ENCODE peak calls at places on chromosome 1, in ten cellular contexts. One of them, this sample, is unnamed.

GRCh38 chr1:151166506-151166956 is 587 bp downstream of the SCNM1 start:
- DNase-seq in upper lobe of right lung: no peak
- DNase-seq in HCT116: no peak
- DNase-seq in tibial artery: no peak
- DNase-seq in mammary epithelial cell: peak; percentile 70
- DNase-seq in uterus: no peak
- DNase-seq in transverse colon: no peak
- DNase-seq in stomach: no peak
- DNase-seq in sigmoid colon: peak; percentile 72
- DNase-seq in IMR-90: peak; percentile 73
- DNase-seq in this sample: no peak

GRCh38 chr1:173477286-173478098 is at the start of gene PRDX6:
- DNase-seq in transverse colon: peak; percentile 59
- DNase-seq in IMR-90: peak; percentile 79
- DNase-seq in HCT116: peak; percentile 2
- DNase-seq in stomach: peak; percentile 53
- DNase-seq in upper lobe of right lung: no peak
- DNase-seq in tibial artery: peak; percentile 94
- DNase-seq in mammary epithelial cell: no peak
- DNase-seq in uterus: peak; percentile 90
- DNase-seq in sigmoid colon: peak; percentile 95
- DNase-seq in this sample: peak; percentile 85

GRCh38 chr1:54624466-54625464 is 1.4 kb upstream of the FAM151A start:
- DNase-seq in stomach: no peak
- DNase-seq in transverse colon: no peak
- DNase-seq in uterus: no peak
- DNase-seq in sigmoid colon: peak; percentile 28
- DNase-seq in tibial artery: no peak
- DNase-seq in HCT116: no peak
- DNase-seq in upper lobe of right lung: no peak
- DNase-seq in IMR-90: no peak
- DNase-seq in mammary epithelial cell: no peak
- DNase-seq in this sample: no peak

GRCh38 chr1:31815307-31815645 is 546 bp downstream of the SPOCD1 start:
- DNase-seq in HCT116: no peak
- DNase-seq in tibial artery: no peak
- DNase-seq in transverse colon: no peak
- DNase-seq in upper lobe of right lung: no peak
- DNase-seq in IMR-90: no peak
- DNase-seq in stomach: no peak
- DNase-seq in uterus: no peak
- DNase-seq in sigmoid colon: no peak
- DNase-seq in mammary epithelial cell: no peak
- DNase-seq in this sample: no peak

GRCh38 chr1:152525080-152525641 is 10.9 kb downstream of the CRCT1 start:
- DNase-seq in transverse colon: no peak
- DNase-seq in sigmoid colon: no peak
- DNase-seq in stomach: no peak
- DNase-seq in IMR-90: no peak
- DNase-seq in uterus: no peak
- DNase-seq in tibial artery: no peak
- DNase-seq in upper lobe of right lung: no peak
- DNase-seq in mammary epithelial cell: no peak
- DNase-seq in HCT116: no peak
- DNase-seq in this sample: no peak

GRCh38 chr1:65491472-65491871 is 71.0 kb downstream of the LEPR start:
- DNase-seq in IMR-90: no peak
- DNase-seq in stomach: no peak
- DNase-seq in transverse colon: no peak
- DNase-seq in upper lobe of right lung: no peak
- DNase-seq in sigmoid colon: no peak
- DNase-seq in mammary epithelial cell: no peak
- DNase-seq in uterus: no peak
- DNase-seq in tibial artery: no peak
- DNase-seq in HCT116: no peak
- DNase-seq in this sample: no peak

GRCh38 chr1:111199329-111199728 is 1.1 kb downstream of the DENND2D start:
- DNase-seq in uterus: no peak
- DNase-seq in mammary epithelial cell: no peak
- DNase-seq in IMR-90: no peak
- DNase-seq in sigmoid colon: no peak
- DNase-seq in upper lobe of right lung: no peak
- DNase-seq in transverse colon: no peak
- DNase-seq in HCT116: no peak
- DNase-seq in stomach: no peak
- DNase-seq in tibial artery: no peak
- DNase-seq in this sample: no peak

GRCh38 chr1:2397007-2397679 is 5.5 kb downstream of the RER1 start:
- DNase-seq in stomach: no peak
- DNase-seq in tibial artery: no peak
- DNase-seq in mammary epithelial cell: no peak
- DNase-seq in upper lobe of right lung: no peak
- DNase-seq in uterus: no peak
- DNase-seq in HCT116: no peak
- DNase-seq in IMR-90: no peak
- DNase-seq in sigmoid colon: no peak
- DNase-seq in transverse colon: no peak
- DNase-seq in this sample: no peak

GRCh38 chr1:209529233-209529632 is 54.3 kb upstream of the CAMK1G start:
- DNase-seq in stomach: no peak
- DNase-seq in mammary epithelial cell: no peak
- DNase-seq in uterus: no peak
- DNase-seq in tibial artery: no peak
- DNase-seq in upper lobe of right lung: no peak
- DNase-seq in transverse colon: no peak
- DNase-seq in HCT116: no peak
- DNase-seq in sigmoid colon: no peak
- DNase-seq in IMR-90: no peak
- DNase-seq in this sample: no peak

GRCh38 chr1:55362558-55362957 is 147.4 kb upstream of the USP24 start:
- DNase-seq in mammary epithelial cell: peak; percentile 35
- DNase-seq in IMR-90: peak; percentile 85
- DNase-seq in stomach: no peak
- DNase-seq in HCT116: no peak
- DNase-seq in sigmoid colon: no peak
- DNase-seq in transverse colon: no peak
- DNase-seq in uterus: peak; percentile 27
- DNase-seq in upper lobe of right lung: no peak
- DNase-seq in tibial artery: no peak
- DNase-seq in this sample: no peak

DNA sequence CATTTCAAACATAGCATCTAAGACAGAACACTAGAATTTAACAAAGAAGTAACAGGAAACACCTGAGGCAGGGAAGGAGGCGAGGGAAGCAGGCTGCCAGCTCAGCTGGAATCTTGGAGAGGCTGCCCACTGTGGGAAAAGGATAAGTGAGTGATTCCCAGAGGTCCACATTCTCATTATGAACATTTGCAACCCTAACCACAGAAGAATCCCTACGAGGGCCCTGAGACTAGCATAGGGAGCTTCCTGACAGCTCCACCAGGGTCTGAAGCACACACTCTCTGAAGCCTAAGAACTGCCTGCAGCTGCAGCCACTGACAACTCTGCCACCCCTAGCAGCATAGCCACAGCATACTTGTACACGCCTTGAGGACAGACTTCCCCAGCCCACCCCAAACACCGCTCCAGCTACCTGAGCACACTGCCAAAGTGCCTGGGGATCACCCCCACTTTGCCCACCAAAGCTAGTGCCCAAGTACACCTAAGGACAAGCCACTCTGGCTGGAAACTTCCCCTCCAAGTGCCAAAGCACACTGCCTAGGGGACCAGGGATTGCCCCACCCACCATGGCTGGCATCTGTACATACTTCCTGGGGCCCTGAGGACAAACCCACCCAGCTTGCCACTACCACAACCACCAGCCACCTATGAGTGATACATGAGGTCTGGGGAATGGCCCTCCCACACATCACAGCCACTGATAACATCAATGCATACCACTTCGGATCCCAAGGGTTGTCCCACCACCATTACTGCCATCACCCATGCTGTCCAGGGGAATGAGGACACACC is 76.6 kb upstream of the GUCA2A start:
- DNase-seq in uterus: no peak
- DNase-seq in sigmoid colon: no peak
- DNase-seq in transverse colon: no peak
- DNase-seq in mammary epithelial cell: peak; percentile 41
- DNase-seq in IMR-90: peak; percentile 65
- DNase-seq in tibial artery: no peak
- DNase-seq in HCT116: no peak
- DNase-seq in stomach: no peak
- DNase-seq in upper lobe of right lung: no peak
- DNase-seq in this sample: no peak
- H3K27ac ChIP-seq in uterus: no peak overlapping the region
- H3K27ac ChIP-seq in sigmoid colon: no peak overlapping the region
- H3K27ac ChIP-seq in transverse colon: no peak overlapping the region
- H3K27ac ChIP-seq in mammary epithelial cell: no peak overlapping the region
- H3K27ac ChIP-seq in IMR-90: no peak overlapping the region
- H3K27ac ChIP-seq in tibial artery: no peak overlapping the region
- H3K27ac ChIP-seq in HCT116: no peak overlapping the region
- H3K27ac ChIP-seq in stomach: no peak overlapping the region
- H3K27ac ChIP-seq in upper lobe of right lung: no peak overlapping the region
- H3K27ac ChIP-seq in this sample: no peak overlapping the region

GRCh38 chr1:182588460-182589396 is at the start of gene RNASEL:
- DNase-seq in HCT116: peak; percentile 35
- DNase-seq in stomach: peak; percentile 84
- DNase-seq in mammary epithelial cell: peak; percentile 75
- DNase-seq in IMR-90: peak; percentile 77
- DNase-seq in uterus: peak; percentile 78
- DNase-seq in sigmoid colon: peak; percentile 90
- DNase-seq in transverse colon: peak; percentile 86
- DNase-seq in tibial artery: peak; percentile 87
- DNase-seq in upper lobe of right lung: peak; percentile 89
- DNase-seq in this sample: no peak
- TF ChIP-seq CTCF in HCT116: no peak
- TF ChIP-seq CTCF in stomach: no peak
- TF ChIP-seq CTCF in mammary epithelial cell: no peak
- TF ChIP-seq CTCF in IMR-90: no peak
- TF ChIP-seq CTCF in uterus: no peak
- TF ChIP-seq CTCF in sigmoid colon: no peak
- TF ChIP-seq CTCF in transverse colon: no peak
- TF ChIP-seq CTCF in tibial artery: no peak
- TF ChIP-seq CTCF in upper lobe of right lung: no peak
- TF ChIP-seq CTCF in this sample: no peak

GRCh38 chr1:6420594-6421042 is 899 bp upstream of the HES2 start:
- DNase-seq in sigmoid colon: no peak
- DNase-seq in IMR-90: no peak
- DNase-seq in upper lobe of right lung: no peak
- DNase-seq in mammary epithelial cell: no peak
- DNase-seq in stomach: no peak
- DNase-seq in tibial artery: no peak
- DNase-seq in HCT116: no peak
- DNase-seq in transverse colon: peak; percentile 71
- DNase-seq in uterus: no peak
- DNase-seq in this sample: no peak
- H3K27me3 ChIP-seq in sigmoid colon: peaks cover 72% of the 10 kb centered on the region
- H3K27me3 ChIP-seq in IMR-90: peaks cover 91% of the 10 kb centered on the region
- H3K27me3 ChIP-seq in upper lobe of right lung: peaks cover 93% of the 10 kb centered on the region
- H3K27me3 ChIP-seq in mammary epithelial cell: no peaks in the 10 kb centered on the region
- H3K27me3 ChIP-seq in stomach: peaks cover 97% of the 10 kb centered on the region
- H3K27me3 ChIP-seq in tibial artery: peaks cover 4% of the 10 kb centered on the region
- H3K27me3 ChIP-seq in HCT116: no peaks in the 10 kb centered on the region
- H3K27me3 ChIP-seq in transverse colon: peaks cover 91% of the 10 kb centered on the region
- H3K27me3 ChIP-seq in uterus: peaks cover 44% of the 10 kb centered on the region
- H3K27me3 ChIP-seq in this sample: peaks cover 6% of the 10 kb centered on the region

GRCh38 chr1:115426271-115426771 is 88.3 kb upstream of the NGF start:
- DNase-seq in stomach: no peak
- DNase-seq in mammary epithelial cell: peak; percentile 35
- DNase-seq in IMR-90: peak; percentile 91
- DNase-seq in uterus: peak; percentile 42
- DNase-seq in upper lobe of right lung: no peak
- DNase-seq in HCT116: no peak
- DNase-seq in transverse colon: no peak
- DNase-seq in sigmoid colon: peak; percentile 67
- DNase-seq in tibial artery: peak; percentile 91
- DNase-seq in this sample: peak; percentile 45

GRCh38 chr1:115428676-115429075 is 90.6 kb upstream of the NGF start:
- DNase-seq in IMR-90: no peak
- DNase-seq in sigmoid colon: no peak
- DNase-seq in mammary epithelial cell: peak; percentile 16
- DNase-seq in HCT116: no peak
- DNase-seq in transverse colon: no peak
- DNase-seq in upper lobe of right lung: no peak
- DNase-seq in uterus: no peak
- DNase-seq in stomach: no peak
- DNase-seq in tibial artery: no peak
- DNase-seq in this sample: no peak

GRCh38 chr1:115428262-115428661 is 90.2 kb upstream of the NGF start:
- DNase-seq in upper lobe of right lung: no peak
- DNase-seq in stomach: no peak
- DNase-seq in tibial artery: no peak
- DNase-seq in uterus: no peak
- DNase-seq in sigmoid colon: no peak
- DNase-seq in IMR-90: no peak
- DNase-seq in transverse colon: no peak
- DNase-seq in HCT116: no peak
- DNase-seq in mammary epithelial cell: no peak
- DNase-seq in this sample: no peak

GRCh38 chr1:115429242-115429641 is 91.2 kb upstream of the NGF start:
- DNase-seq in sigmoid colon: no peak
- DNase-seq in transverse colon: no peak
- DNase-seq in uterus: no peak
- DNase-seq in IMR-90: peak; percentile 59
- DNase-seq in upper lobe of right lung: no peak
- DNase-seq in tibial artery: no peak
- DNase-seq in stomach: no peak
- DNase-seq in HCT116: peak; percentile 8
- DNase-seq in mammary epithelial cell: peak; percentile 80
- DNase-seq in this sample: no peak

DNA sequence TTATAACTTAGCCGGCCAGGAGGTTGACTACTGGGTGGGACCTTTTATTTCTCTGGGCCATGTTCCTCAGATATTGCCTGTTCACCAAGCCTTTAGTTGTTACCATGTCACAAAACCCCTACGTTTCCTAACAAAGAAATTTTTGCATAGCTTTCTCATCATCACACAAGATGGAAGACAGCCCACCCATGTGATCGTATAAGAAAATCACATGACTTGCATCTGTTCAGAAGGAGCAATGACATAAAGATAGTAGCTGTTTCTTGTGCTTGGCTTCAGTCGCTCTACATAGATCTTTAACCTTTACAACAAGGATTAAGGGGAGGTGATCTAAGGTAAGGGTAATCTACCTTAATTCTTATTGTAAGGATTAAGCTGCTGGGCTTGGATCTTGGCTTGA is 88.9 kb upstream of the NGF start:
- DNase-seq in tibial artery: no peak
- DNase-seq in upper lobe of right lung: no peak
- DNase-seq in sigmoid colon: no peak
- DNase-seq in stomach: no peak
- DNase-seq in IMR-90: no peak
- DNase-seq in HCT116: no peak
- DNase-seq in transverse colon: no peak
- DNase-seq in mammary epithelial cell: no peak
- DNase-seq in uterus: no peak
- DNase-seq in this sample: no peak
- H3K27ac ChIP-seq in tibial artery: peak overlapping the region; percentile 64
- H3K27ac ChIP-seq in upper lobe of right lung: no peak overlapping the region
- H3K27ac ChIP-seq in sigmoid colon: no peak overlapping the region
- H3K27ac ChIP-seq in stomach: no peak overlapping the region
- H3K27ac ChIP-seq in IMR-90: no peak overlapping the region
- H3K27ac ChIP-seq in HCT116: no peak overlapping the region
- H3K27ac ChIP-seq in transverse colon: no peak overlapping the region
- H3K27ac ChIP-seq in mammary epithelial cell: no peak overlapping the region
- H3K27ac ChIP-seq in uterus: no peak overlapping the region
- H3K27ac ChIP-seq in this sample: peak overlapping the region; percentile 33